ENCODE peak calls at places on chromosomes 2 and 18, in eight cellular contexts. Y is stimulated activated CD8-positive, alpha-beta memory T cell treated with anti-CD3 and anti-CD28 coated beads, Interleukin-2, amount 100 ng/mL, for 1 hour; O is upper lobe of right lung; P is sigmoid colon; V is HFFc6; L is sciatic nerve; H is iPS-NIHi11; C is astrocyte of the hippocampus. M is an unnamed sample.

GRCh38 chr2:181411105-181411849 is 45.9 kb upstream of the ITGA4 start:
- DNase-seq in C (no peak), L (no peak), P (no peak), O (no peak), Y (no peak), V (no peak), H (peak; percentile 13), M (no peak)

GRCh38 chr2:142883526-142883925 is 6.1 kb downstream of the KYNU start:
- DNase-seq in P (no peak), O (no peak), C (no peak), L (no peak), V (no peak), H (no peak), Y (no peak), M (no peak)

GRCh38 chr18:57480724-57481123 is 45.5 kb downstream of the ONECUT2 start:
- DNase-seq in L (no peak), Y (no peak), P (no peak), V (no peak), O (no peak), C (no peak), H (no peak), M (no peak)

GRCh38 chr2:225002039-225002655 is 40.1 kb downstream of the DOCK10 start:
- DNase-seq in L (peak; percentile 69), Y (peak; percentile 46), C (peak; percentile 82), V (peak; percentile 48), H (peak; percentile 58), P (no peak), O (no peak), M (peak; percentile 29)

GRCh38 chr2:10414000-10414451 is 34.1 kb downstream of the ODC1 start:
- DNase-seq in O (no peak), C (peak; percentile 78), V (peak; percentile 37), H (no peak), P (no peak), Y (no peak), L (no peak), M (no peak)

GRCh38 chr2:176821350-176821749 is 391.2 kb upstream of the HNRNPA3 start:
- DNase-seq in V (no peak), H (no peak), L (no peak), P (no peak), O (no peak), Y (no peak), C (no peak), M (no peak)

GRCh38 chr18:66560092-66560491 is 43.8 kb downstream of the CDH19 start:
- DNase-seq in L (no peak), V (no peak), O (no peak), C (peak; percentile 40), P (no peak), Y (no peak), H (no peak), M (no peak)

GRCh38 chr2:235105821-235106359 is 154.1 kb downstream of the SH3BP4 start:
- DNase-seq in Y (no peak), O (no peak), V (no peak), C (peak; percentile 59), P (no peak), H (no peak), L (no peak), M (no peak)

GRCh38 chr2:61978522-61978921 is 73.0 kb downstream of the COMMD1 start:
- DNase-seq in Y (no peak), P (no peak), C (peak; percentile 33), V (no peak), O (no peak), H (no peak), L (no peak), M (peak; percentile 13)

GRCh38 chr2:5695641-5696350 is 3.6 kb downstream of the SOX11 start:
- DNase-seq in O (no peak), V (no peak), H (peak; percentile 21), C (peak; percentile 77), Y (no peak), P (no peak), L (no peak), M (no peak)